ENCODE peak calls at places on chromosomes 11 and 22, in six cellular contexts. A is endothelial cell of umbilical vein, S is PC-3, B is neural progenitor cell, X is fibroblast of lung, Y is GM23338. L is an unnamed sample.

GRCh38 chr11:126544311-126545056 is 189.0 kb downstream of the ST3GAL4 start:
- DNase-seq in A (peak), S (peak), B (peak), X (peak), Y (peak), L (peak)

GRCh38 chr22:31122196-31122531 is 602 bp upstream of the INPP5J start:
- DNase-seq in A (no peak), S (no peak), B (no peak), X (no peak), Y (no peak), L (no peak)

GRCh38 chr11:116217441-116217840 is 555.3 kb downstream of the BUD13 start:
- DNase-seq in A (no peak), S (no peak), B (no peak), X (no peak), Y (no peak), L (no peak)

GRCh38 chr11:30763951-30764350 is 177.8 kb upstream of the MPPED2 start:
- DNase-seq in A (no peak), S (no peak), B (no peak), X (no peak), Y (no peak), L (no peak)

GRCh38 chr22:29130490-29130889 is 57.7 kb downstream of the KREMEN1 start:
- DNase-seq in A (no peak), S (no peak), B (no peak), X (no peak), Y (no peak), L (no peak)

GRCh38 chr11:2915473-2915872 is 13.7 kb downstream of the PHLDA2 start:
- DNase-seq in A (no peak), S (no peak), B (no peak), X (no peak), Y (no peak), L (no peak)

GRCh38 chr22:49155039-49155808 is 672.4 kb downstream of the BRD1 start:
- DNase-seq in A (no peak), S (no peak), B (no peak), X (no peak), Y (no peak), L (no peak)

GRCh38 chr11:94790771-94791180 is 22.6 kb downstream of the AMOTL1 start:
- DNase-seq in A (no peak), S (peak), B (no peak), X (peak), Y (no peak), L (peak)

GRCh38 chr11:46315783-46316563 is 31.3 kb upstream of the DGKZ start:
- DNase-seq in A (no peak), S (no peak), B (no peak), X (no peak), Y (no peak), L (no peak)

GRCh38 chr11:94130589-94131362 is 2.1 kb downstream of the PANX1 start:
- DNase-seq in A (peak), S (peak), B (no peak), X (peak), Y (no peak), L (peak)

GRCh38 chr11:119481667-119482400 is 58.9 kb upstream of the THY1 start:
- DNase-seq in A (no peak), S (no peak), B (no peak), X (no peak), Y (no peak), L (no peak)

GRCh38 chr11:12950681-12951080 is 58.4 kb upstream of the RASSF10 start:
- DNase-seq in A (no peak), S (no peak), B (no peak), X (peak), Y (no peak), L (no peak)

GRCh38 chr11:75664366-75664765 is 4.5 kb downstream of the MAP6 start:
- DNase-seq in A (no peak), S (no peak), B (no peak), X (no peak), Y (no peak), L (no peak)

GRCh38 chr22:43212434-43212952 is 25.6 kb upstream of the TTLL12 start:
- DNase-seq in A (no peak), S (no peak), B (no peak), X (no peak), Y (no peak), L (no peak)

GRCh38 chr11:27231519-27231918 is 131.5 kb downstream of the CCDC34 start:
- DNase-seq in A (no peak), S (no peak), B (peak), X (no peak), Y (no peak), L (peak)

GRCh38 chr11:67271548-67272284 is 5.4 kb downstream of the GRK2 start:
- DNase-seq in A (no peak), S (no peak), B (no peak), X (no peak), Y (no peak), L (no peak)

GRCh38 chr11:65487467-65488272 is 11.2 kb upstream of the MALAT1 start:
- DNase-seq in A (peak), S (peak), B (peak), X (peak), Y (peak), L (peak)

GRCh38 chr11:76701701-76702100 is 31.2 kb upstream of the LRRC32 start:
- DNase-seq in A (no peak), S (peak), B (no peak), X (peak), Y (no peak), L (peak)

GRCh38 chr22:29457730-29458129 is 19.3 kb downstream of the RFPL1 start:
- DNase-seq in A (peak), S (peak), B (peak), X (peak), Y (peak), L (peak)

GRCh38 chr22:44523981-44524759 is 26.1 kb upstream of the RTL6 start:
- DNase-seq in A (no peak), S (no peak), B (no peak), X (peak), Y (no peak), L (peak)

GRCh38 chr22:36872866-36873498 is 12.2 kb downstream of the NCF4 start:
- DNase-seq in A (no peak), S (no peak), B (no peak), X (no peak), Y (no peak), L (no peak)

GRCh38 chr22:36873614-36874308 is 13.0 kb downstream of the NCF4 start:
- DNase-seq in A (peak), S (peak), B (peak), X (peak), Y (peak), L (peak)

GRCh38 chr22:36874731-36875130 is 13.9 kb downstream of the NCF4 start:
- DNase-seq in A (peak), S (no peak), B (no peak), X (no peak), Y (no peak), L (no peak)

GRCh38 chr22:36875741-36876140 is 14.9 kb downstream of the NCF4 start:
- DNase-seq in A (no peak), S (no peak), B (no peak), X (no peak), Y (no peak), L (no peak)

DNA sequence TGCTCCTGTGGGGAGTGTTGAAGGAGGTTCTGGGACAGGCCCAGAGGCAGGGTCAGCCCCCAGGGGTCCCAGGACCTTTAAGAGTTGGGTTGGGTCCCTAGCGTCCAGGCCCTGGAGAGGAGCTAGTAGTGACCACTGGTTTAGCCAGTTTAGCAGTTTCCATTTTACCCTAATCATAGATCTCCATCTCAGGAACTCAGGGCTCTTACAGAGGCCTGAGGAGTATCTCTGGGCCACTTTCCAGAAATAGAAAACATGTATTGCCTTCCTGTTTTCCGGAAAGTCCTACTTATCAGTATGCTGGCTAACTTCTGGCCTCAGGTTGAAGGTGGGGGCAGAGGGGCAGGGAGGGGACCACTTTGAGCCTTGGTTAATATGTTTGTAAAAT is 13.5 kb downstream of the NCF4 start:
- DNase-seq in A (no peak), S (no peak), B (no peak), X (no peak), Y (no peak), L (no peak)
- H2AFZ ChIP-seq in A (peak), S (no peak), B (no peak), X (no peak), Y (no peak), L (no peak)

DNA sequence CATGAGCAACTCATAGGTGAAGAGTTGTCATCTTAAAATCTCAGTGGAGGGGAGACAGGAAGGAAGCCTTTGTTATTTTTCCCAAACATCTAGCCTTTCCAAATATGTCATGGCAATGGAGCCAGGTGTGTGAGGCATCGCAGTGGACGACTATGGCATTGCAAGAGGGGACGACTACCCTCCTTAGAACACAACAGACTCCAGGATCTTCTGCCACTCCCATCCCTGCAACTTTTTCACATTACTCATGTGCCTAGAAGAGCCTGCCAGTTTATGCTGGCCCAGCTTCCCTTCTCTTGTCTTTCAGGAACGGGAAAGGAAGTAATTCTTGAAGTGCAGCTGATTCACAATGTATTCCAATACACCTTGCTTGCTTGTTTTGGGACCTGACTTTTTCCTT is 1008.4 kb downstream of the OPCML start:
- DNase-seq in A (no peak), S (no peak), B (no peak), X (no peak), Y (peak), L (no peak)
- TF ChIP-seq CTCF in A (no peak), S (no peak), B (no peak), X (no peak), Y (no peak), L (no peak)

DNA sequence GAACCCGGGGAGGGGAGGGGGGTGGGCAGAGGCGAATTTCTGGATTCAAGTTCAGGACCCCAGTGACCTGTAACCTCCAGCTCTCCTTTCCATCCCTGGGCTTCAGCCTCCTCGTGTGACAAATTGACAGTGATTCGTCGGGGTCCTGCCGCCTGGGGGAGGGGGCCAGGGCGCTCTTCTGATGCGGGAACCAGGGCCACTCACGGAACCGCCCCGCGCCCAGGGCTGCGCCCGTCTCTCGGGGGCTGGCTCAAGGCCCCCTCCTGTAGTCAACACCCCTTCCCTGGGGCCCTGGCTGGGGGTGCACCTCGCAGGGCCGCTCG is 92.8 kb upstream of the ANO1 start:
- DNase-seq in A (no peak), S (no peak), B (no peak), X (no peak), Y (peak), L (no peak)
- TF ChIP-seq EZH2 in A (peak), S (no peak), B (no peak), X (peak), Y (peak), L (no peak)

GRCh38 chr11:32081129-32081641 is 9.7 kb upstream of the RCN1 start:
- DNase-seq in A (no peak), S (peak), B (no peak), X (peak), Y (no peak), L (peak)

GRCh38 chr11:32080381-32080980 is 10.4 kb upstream of the RCN1 start:
- DNase-seq in A (no peak), S (no peak), B (no peak), X (no peak), Y (no peak), L (no peak)

GRCh38 chr11:32079511-32079910 is 11.4 kb upstream of the RCN1 start:
- DNase-seq in A (no peak), S (no peak), B (no peak), X (no peak), Y (no peak), L (no peak)

GRCh38 chr11:32081901-32082300 is 9.0 kb upstream of the RCN1 start:
- DNase-seq in A (no peak), S (no peak), B (no peak), X (peak), Y (no peak), L (no peak)

DNA sequence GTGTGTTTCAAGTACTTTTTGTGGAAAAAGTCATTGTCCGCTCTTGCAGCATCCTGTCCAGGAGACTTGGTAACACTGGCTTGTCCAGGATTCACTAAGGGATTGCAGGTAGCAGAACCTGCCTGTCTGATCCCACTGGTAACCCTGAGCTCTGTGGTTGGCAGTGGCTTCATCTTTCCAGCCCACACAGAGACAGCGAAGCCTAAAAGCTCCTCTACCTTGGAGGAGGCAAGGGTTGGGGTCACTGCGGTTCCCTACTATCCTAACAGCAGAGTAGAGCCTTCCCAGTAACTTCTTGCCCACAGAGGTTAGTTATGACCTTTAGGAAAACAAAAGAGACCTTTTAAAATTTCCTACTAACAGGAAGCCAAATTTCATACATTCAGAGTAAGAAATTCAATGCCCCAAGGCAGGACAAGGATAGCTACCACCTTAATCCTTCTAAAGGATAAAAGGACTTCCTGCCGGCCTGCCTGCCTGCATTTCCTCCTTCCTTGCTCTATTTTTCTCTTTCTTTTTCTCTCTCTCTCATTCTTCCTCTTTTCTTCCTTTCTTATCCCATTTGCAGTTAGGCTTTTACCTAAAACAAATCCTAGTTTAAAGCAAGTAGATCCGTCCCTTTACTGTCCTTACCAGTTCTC is 8.4 kb upstream of the RCN1 start:
- DNase-seq in A (no peak), S (no peak), B (no peak), X (no peak), Y (no peak), L (no peak)
- H2AFZ ChIP-seq in A (no peak), S (no peak), B (no peak), X (no peak), Y (peak), L (no peak)

DNA sequence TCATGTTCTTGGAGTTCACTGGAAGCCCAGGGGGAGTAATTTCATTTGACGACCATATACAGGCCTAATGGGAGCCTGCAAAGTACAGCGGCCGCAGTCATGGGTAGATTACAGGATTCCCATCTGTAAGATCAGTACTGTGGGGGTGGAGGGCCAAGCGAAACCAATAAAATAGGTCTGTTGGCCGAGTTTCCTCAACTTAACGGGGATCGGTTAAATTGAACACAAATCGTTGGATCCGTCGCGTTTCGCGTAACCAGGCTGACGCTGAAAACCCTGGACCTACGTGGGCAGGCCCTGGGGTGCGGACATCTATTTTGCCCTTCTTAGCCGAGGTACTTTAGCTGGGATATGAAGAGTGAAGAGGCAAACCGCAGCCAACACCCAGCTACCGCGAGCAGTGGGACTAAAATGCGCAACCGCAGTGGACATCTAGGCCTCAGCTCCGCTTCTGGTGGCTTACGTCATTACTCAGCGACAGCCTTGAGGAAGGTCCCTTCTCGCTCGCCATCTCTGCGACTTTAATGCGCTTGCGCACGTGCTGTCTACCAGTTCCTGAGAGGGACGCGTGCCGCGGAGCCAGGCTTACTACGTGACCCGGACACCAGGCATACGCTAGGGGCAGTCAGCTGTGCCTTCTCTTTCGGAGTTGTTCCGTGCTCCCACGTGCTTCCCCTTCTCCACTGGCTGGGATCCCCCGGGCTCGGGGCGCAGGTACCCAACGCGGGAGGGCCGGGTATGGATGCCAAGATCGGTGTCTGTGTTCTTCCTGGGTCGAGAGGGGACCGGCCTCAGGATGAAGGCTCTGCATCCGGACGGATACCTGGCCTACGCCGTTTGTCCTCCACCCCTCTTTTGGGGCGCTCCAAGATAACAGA is at the start of gene NAT10:
- DNase-seq in A (peak), S (peak), B (peak), X (peak), Y (peak), L (peak)
- TF ChIP-seq CTCF in A (peak), S (no peak), B (peak), X (peak), Y (no peak), L (no peak)

GRCh38 chr22:38843716-38844660 is at the start of gene NPTXR:
- DNase-seq in A (peak), S (peak), B (peak), X (peak), Y (peak), L (no peak)
- TF ChIP-seq EZH2 in A (peak), S (no peak), B (peak), X (peak), Y (no peak), L (peak)

GRCh38 chr11:11456896-11457295 is 103.8 kb upstream of the CSNK2A3 start:
- DNase-seq in A (no peak), S (no peak), B (no peak), X (no peak), Y (no peak), L (no peak)
- H2AFZ ChIP-seq in A (no peak), S (no peak), B (no peak), X (no peak), Y (no peak), L (no peak)

GRCh38 chr11:4704790-4705334 is 278 bp downstream of the MMP26 start:
- DNase-seq in A (no peak), S (no peak), B (no peak), X (no peak), Y (no peak), L (no peak)
- TF ChIP-seq CTCF in A (no peak), S (no peak), B (no peak), X (no peak), Y (no peak), L (no peak)

L was measured in astrocyte.